ENCODE peak calls at places on chromosome 1, in four cellular contexts. One of them, this sample, is unnamed.
A peak's percentile ranks its signal among the peaks of the same experiment; 100 is the strongest.

GRCh38 chr1:230066466-230067404 is at the start of gene GALNT2:
- DNase-seq in activated CD4-positive, alpha-beta memory T cell treated with anti-CD3 and anti-CD28 coated beads for 36 hours: peak; percentile 92
- DNase-seq in MG63: peak; percentile 96
- DNase-seq in cardiac muscle cell: peak; percentile 96
- DNase-seq in this sample: peak; percentile 80

GRCh38 chr1:204549313-204549712 is 33.1 kb downstream of the MDM4 start:
- DNase-seq in activated CD4-positive, alpha-beta memory T cell treated with anti-CD3 and anti-CD28 coated beads for 36 hours: no peak
- DNase-seq in MG63: no peak
- DNase-seq in cardiac muscle cell: no peak
- DNase-seq in this sample: no peak

GRCh38 chr1:156195853-156196252 is 1.9 kb downstream of the SLC25A44 start:
- DNase-seq in activated CD4-positive, alpha-beta memory T cell treated with anti-CD3 and anti-CD28 coated beads for 36 hours: no peak
- DNase-seq in MG63: no peak
- DNase-seq in cardiac muscle cell: no peak
- DNase-seq in this sample: no peak

GRCh38 chr1:108142258-108142657 is 57.9 kb downstream of the SLC25A24 start:
- DNase-seq in activated CD4-positive, alpha-beta memory T cell treated with anti-CD3 and anti-CD28 coated beads for 36 hours: no peak
- DNase-seq in MG63: no peak
- DNase-seq in cardiac muscle cell: no peak
- DNase-seq in this sample: no peak

GRCh38 chr1:183633676-183634343 is 1.8 kb downstream of the ARPC5 start:
- DNase-seq in activated CD4-positive, alpha-beta memory T cell treated with anti-CD3 and anti-CD28 coated beads for 36 hours: no peak
- DNase-seq in MG63: peak; percentile 34
- DNase-seq in cardiac muscle cell: peak; percentile 83
- DNase-seq in this sample: peak; percentile 68

GRCh38 chr1:230661976-230662375 is 19.7 kb downstream of the COG2 start:
- DNase-seq in activated CD4-positive, alpha-beta memory T cell treated with anti-CD3 and anti-CD28 coated beads for 36 hours: no peak
- DNase-seq in MG63: no peak
- DNase-seq in cardiac muscle cell: no peak
- DNase-seq in this sample: no peak

GRCh38 chr1:191240925-191241324 is 763.3 kb upstream of the BRINP3 start:
- DNase-seq in activated CD4-positive, alpha-beta memory T cell treated with anti-CD3 and anti-CD28 coated beads for 36 hours: no peak
- DNase-seq in MG63: no peak
- DNase-seq in cardiac muscle cell: no peak
- DNase-seq in this sample: no peak

GRCh38 chr1:53583021-53583902 is 124.1 kb downstream of the DMRTB1 start:
- DNase-seq in activated CD4-positive, alpha-beta memory T cell treated with anti-CD3 and anti-CD28 coated beads for 36 hours: no peak
- DNase-seq in MG63: no peak
- DNase-seq in cardiac muscle cell: no peak
- DNase-seq in this sample: no peak

GRCh38 chr1:6359568-6360496 is 33.7 kb downstream of the ACOT7 start:
- DNase-seq in activated CD4-positive, alpha-beta memory T cell treated with anti-CD3 and anti-CD28 coated beads for 36 hours: peak; percentile 74
- DNase-seq in MG63: no peak
- DNase-seq in cardiac muscle cell: peak; percentile 56
- DNase-seq in this sample: peak; percentile 65

GRCh38 chr1:111596499-111596898 is 23.1 kb upstream of the RAP1A start:
- DNase-seq in activated CD4-positive, alpha-beta memory T cell treated with anti-CD3 and anti-CD28 coated beads for 36 hours: peak; percentile 80
- DNase-seq in MG63: no peak
- DNase-seq in cardiac muscle cell: no peak
- DNase-seq in this sample: no peak

This sample was measured in SJSA1.